ENCODE peak calls at places on chromosomes 13 and 19, in ten cellular contexts. U is heart left ventricle, Q is GM12865, I is body of pancreas, N is cardiac fibroblast, V is adrenal gland, Z is keratinocyte, P is mammary epithelial cell, M is bronchial epithelial cell, B is AG10803. Y is an unnamed sample.

GRCh38 chr13:109734002-109734785 is 52.2 kb downstream of the IRS2 start:
- DNase-seq in U (no peak), Q (no peak), I (no peak), N (no peak), V (no peak), Z (no peak), P (no peak), M (no peak), B (no peak), Y (no peak)

GRCh38 chr19:5891938-5892771 is 11.4 kb downstream of the NDUFA11 start:
- DNase-seq in U (no peak), Q (no peak), I (peak; percentile 47), N (peak; percentile 35), V (no peak), Z (no peak), P (no peak), M (no peak), B (peak; percentile 36), Y (peak; percentile 51)

GRCh38 chr19:4197625-4198466 is 15.4 kb downstream of the ANKRD24 start:
- DNase-seq in U (no peak), Q (no peak), I (no peak), N (no peak), V (no peak), Z (no peak), P (peak; percentile 19), M (no peak), B (peak; percentile 9), Y (no peak)

GRCh38 chr13:90640976-90641375 is 706.5 kb upstream of the MIR17HG start:
- DNase-seq in U (no peak), Q (no peak), I (no peak), N (peak; percentile 64), V (no peak), Z (no peak), P (peak; percentile 48), M (peak; percentile 66), B (peak; percentile 28), Y (peak; percentile 74)

GRCh38 chr13:109645831-109646230 is 140.6 kb downstream of the IRS2 start:
- DNase-seq in U (no peak), Q (no peak), I (no peak), N (no peak), V (no peak), Z (no peak), P (no peak), M (no peak), B (peak; percentile 17), Y (peak; percentile 24)

GRCh38 chr13:107480130-107480529 is 735.2 kb downstream of the LIG4 start:
- DNase-seq in U (no peak), Q (no peak), I (no peak), N (no peak), V (no peak), Z (no peak), P (no peak), M (peak; percentile 5), B (no peak), Y (no peak)

GRCh38 chr19:32165750-32166149 is 179.7 kb upstream of the ZNF507 start:
- DNase-seq in U (no peak), Q (no peak), I (no peak), N (no peak), V (no peak), Z (no peak), P (no peak), M (no peak), B (no peak), Y (no peak)

GRCh38 chr19:54229146-54229545 is 6.3 kb upstream of the LILRB3 start:
- DNase-seq in U (no peak), Q (no peak), I (no peak), N (no peak), V (peak; percentile 13), Z (no peak), P (no peak), M (no peak), B (no peak), Y (no peak)

GRCh38 chr19:1399745-1400144 is 1.6 kb downstream of the GAMT start:
- DNase-seq in U (no peak), Q (no peak), I (no peak), N (no peak), V (no peak), Z (no peak), P (no peak), M (no peak), B (no peak), Y (no peak)

GRCh38 chr19:1399079-1399478 is 2.3 kb downstream of the GAMT start:
- DNase-seq in U (no peak), Q (no peak), I (no peak), N (no peak), V (no peak), Z (no peak), P (no peak), M (no peak), B (no peak), Y (no peak)

GRCh38 chr19:1401138-1401888 is at the start of gene GAMT:
- DNase-seq in U (peak; percentile 58), Q (peak; percentile 64), I (peak; percentile 55), N (no peak), V (no peak), Z (no peak), P (no peak), M (no peak), B (peak; percentile 32), Y (no peak)

GRCh38 chr19:1401889-1402217 is 511 bp upstream of the GAMT start:
- DNase-seq in U (no peak), Q (no peak), I (no peak), N (no peak), V (no peak), Z (no peak), P (no peak), M (no peak), B (no peak), Y (no peak)

GRCh38 chr19:1400281-1401137 is 833 bp downstream of the GAMT start:
- DNase-seq in U (peak; percentile 72), Q (no peak), I (peak; percentile 83), N (peak; percentile 33), V (peak; percentile 82), Z (no peak), P (no peak), M (no peak), B (peak; percentile 13), Y (no peak)
- TF ChIP-seq CTCF in U (no peak), Q (no peak), I (peak; percentile 5), N (no peak), V (no peak), Z (no peak), P (no peak), M (no peak), B (no peak), Y (no peak)

DNA sequence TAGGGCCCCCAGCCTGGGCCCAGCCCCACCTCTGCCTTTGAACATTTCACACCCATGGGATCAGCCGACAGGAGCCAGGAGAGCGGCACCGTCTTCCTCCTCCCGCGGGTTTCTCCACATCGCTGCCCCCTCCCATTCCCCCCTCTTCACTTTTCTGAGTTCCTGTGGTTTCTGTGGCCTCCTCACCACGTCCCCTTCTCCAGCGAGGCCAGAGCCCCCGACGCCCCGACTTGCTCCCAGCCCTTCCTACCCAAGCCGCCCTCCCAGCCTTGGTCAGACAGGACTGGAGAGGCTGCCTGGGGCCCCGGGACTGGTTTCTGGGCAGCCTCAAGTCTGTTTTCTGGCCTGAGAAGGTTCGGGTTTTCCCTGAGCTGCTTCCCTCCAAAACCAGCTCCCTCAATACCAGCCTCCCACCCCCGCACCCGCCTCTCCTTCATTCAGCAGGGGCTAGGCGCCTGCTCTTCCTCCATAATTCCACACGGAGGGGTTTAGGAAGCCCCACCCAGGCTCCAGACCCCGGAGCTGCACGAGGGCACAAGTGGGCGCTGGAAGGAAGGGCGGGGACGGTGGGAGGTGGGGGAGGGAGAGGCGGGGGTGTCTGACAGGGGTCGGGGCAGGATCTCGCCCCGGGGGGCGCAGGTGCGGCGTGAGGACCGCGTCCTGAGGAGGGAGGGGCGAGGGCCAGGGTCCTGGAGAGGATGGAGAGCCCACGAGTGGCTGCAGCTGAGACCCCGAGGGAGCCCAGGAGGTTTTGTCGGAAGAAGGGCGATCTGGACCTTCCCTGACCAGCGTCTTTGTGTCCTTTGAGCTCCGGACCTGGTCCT is 4.0 kb upstream of the SIGLEC10 start:
- DNase-seq in U (no peak), Q (no peak), I (no peak), N (no peak), V (no peak), Z (no peak), P (no peak), M (no peak), B (no peak), Y (no peak)
- H3K4me3 ChIP-seq in U (no peak overlapping the region), Q (no peak overlapping the region), I (no peak overlapping the region), N (no peak overlapping the region), V (no peak overlapping the region), Z (no peak overlapping the region), P (no peak overlapping the region), M (no peak overlapping the region), B (no peak overlapping the region), Y (no peak overlapping the region)

GRCh38 chr19:8322638-8322997 is 1.3 kb downstream of the RPS28 start:
- DNase-seq in U (no peak), Q (no peak), I (no peak), N (no peak), V (no peak), Z (no peak), P (no peak), M (no peak), B (no peak), Y (no peak)

GRCh38 chr19:8320564-8321066 is 560 bp downstream of the NDUFA7 start:
- DNase-seq in U (no peak), Q (peak; percentile 40), I (no peak), N (peak; percentile 26), V (no peak), Z (no peak), P (no peak), M (no peak), B (no peak), Y (no peak)

GRCh38 chr19:8319807-8320520 is 1.2 kb downstream of the NDUFA7 start:
- DNase-seq in U (no peak), Q (no peak), I (no peak), N (no peak), V (no peak), Z (no peak), P (no peak), M (no peak), B (no peak), Y (no peak)

GRCh38 chr19:8321760-8322637 is 703 bp downstream of the RPS28 start:
- DNase-seq in U (no peak), Q (peak; percentile 29), I (no peak), N (peak; percentile 20), V (no peak), Z (no peak), P (no peak), M (no peak), B (no peak), Y (no peak)

GRCh38 chr19:8321067-8321759 is at the start of the genes NDUFA7 and RPS28:
- DNase-seq in U (peak; percentile 98), Q (peak; percentile 98), I (peak; percentile 98), N (peak; percentile 97), V (peak; percentile 95), Z (peak; percentile 84), P (peak; percentile 91), M (peak; percentile 80), B (peak; percentile 94), Y (peak; percentile 98)
- TF ChIP-seq CTCF in U (peak; percentile 40), Q (peak; percentile 29), I (peak; percentile 43), N (no peak), V (peak; percentile 9), Z (peak; percentile 20), P (no peak), M (peak; percentile 36), B (peak; percentile 23), Y (no peak)

GRCh38 chr19:50667759-50668231 is 18.6 kb downstream of the C19orf81 start:
- DNase-seq in U (no peak), Q (no peak), I (no peak), N (no peak), V (no peak), Z (no peak), P (no peak), M (no peak), B (no peak), Y (no peak)

GRCh38 chr19:50670102-50670380 is 20.8 kb downstream of the C19orf81 start:
- DNase-seq in U (no peak), Q (no peak), I (no peak), N (no peak), V (no peak), Z (no peak), P (no peak), M (no peak), B (no peak), Y (no peak)

GRCh38 chr19:50669319-50670101 is 20.3 kb downstream of the C19orf81 start:
- DNase-seq in U (no peak), Q (peak; percentile 21), I (peak; percentile 43), N (peak; percentile 35), V (no peak), Z (no peak), P (no peak), M (no peak), B (peak; percentile 20), Y (peak; percentile 34)

GRCh38 chr19:50667177-50667758 is 18.0 kb downstream of the C19orf81 start:
- DNase-seq in U (no peak), Q (no peak), I (no peak), N (no peak), V (no peak), Z (no peak), P (no peak), M (no peak), B (no peak), Y (no peak)

GRCh38 chr19:50668416-50669318 is 19.4 kb downstream of the C19orf81 start:
- DNase-seq in U (no peak), Q (no peak), I (no peak), N (no peak), V (no peak), Z (no peak), P (no peak), M (no peak), B (no peak), Y (no peak)
- H3K4me3 ChIP-seq in U (no peak overlapping the region), Q (no peak overlapping the region), I (no peak overlapping the region), N (no peak overlapping the region), V (no peak overlapping the region), Z (no peak overlapping the region), P (no peak overlapping the region), M (no peak overlapping the region), B (no peak overlapping the region), Y (no peak overlapping the region)

Y was measured in choroid plexus epithelial cell.